ENCODE peak calls at places on chromosomes 5 and 9, in five cellular contexts. One of them, this sample, is unnamed.

GRCh38 chr9:121303456-121304451 is 35.8 kb downstream of the GSN start:
- DNase-seq in astrocyte of the spinal cord: no peak
- DNase-seq in CD4-positive, alpha-beta T cell: no peak
- DNase-seq in HT1080: no peak
- DNase-seq in activated CD4-positive, alpha-beta memory T cell treated with anti-CD3 and anti-CD28 coated beads, Interleukin-2, amount 10 ng/mL, durations not matched to agents 7 days and 5 days: no peak
- DNase-seq in this sample: no peak

GRCh38 chr5:108966910-108967309 is 219.2 kb downstream of the FER start:
- DNase-seq in astrocyte of the spinal cord: no peak
- DNase-seq in CD4-positive, alpha-beta T cell: no peak
- DNase-seq in HT1080: no peak
- DNase-seq in activated CD4-positive, alpha-beta memory T cell treated with anti-CD3 and anti-CD28 coated beads, Interleukin-2, amount 10 ng/mL, durations not matched to agents 7 days and 5 days: no peak
- DNase-seq in this sample: no peak

GRCh38 chr5:110053205-110053604 is 363.5 kb downstream of the MAN2A1 start:
- DNase-seq in astrocyte of the spinal cord: no peak
- DNase-seq in CD4-positive, alpha-beta T cell: no peak
- DNase-seq in HT1080: no peak
- DNase-seq in activated CD4-positive, alpha-beta memory T cell treated with anti-CD3 and anti-CD28 coated beads, Interleukin-2, amount 10 ng/mL, durations not matched to agents 7 days and 5 days: no peak
- DNase-seq in this sample: no peak

GRCh38 chr9:137347928-137348327 is 45.9 kb upstream of the NRARP start:
- DNase-seq in astrocyte of the spinal cord: no peak
- DNase-seq in CD4-positive, alpha-beta T cell: no peak
- DNase-seq in HT1080: no peak
- DNase-seq in activated CD4-positive, alpha-beta memory T cell treated with anti-CD3 and anti-CD28 coated beads, Interleukin-2, amount 10 ng/mL, durations not matched to agents 7 days and 5 days: no peak
- DNase-seq in this sample: no peak

GRCh38 chr9:134123764-134124128 is 12.1 kb upstream of the WDR5 start:
- DNase-seq in astrocyte of the spinal cord: no peak
- DNase-seq in CD4-positive, alpha-beta T cell: no peak
- DNase-seq in HT1080: no peak
- DNase-seq in activated CD4-positive, alpha-beta memory T cell treated with anti-CD3 and anti-CD28 coated beads, Interleukin-2, amount 10 ng/mL, durations not matched to agents 7 days and 5 days: no peak
- DNase-seq in this sample: no peak

GRCh38 chr5:87302061-87302460 is 34.4 kb downstream of the RASA1 start:
- DNase-seq in astrocyte of the spinal cord: peak; percentile 32
- DNase-seq in CD4-positive, alpha-beta T cell: no peak
- DNase-seq in HT1080: peak; percentile 30
- DNase-seq in activated CD4-positive, alpha-beta memory T cell treated with anti-CD3 and anti-CD28 coated beads, Interleukin-2, amount 10 ng/mL, durations not matched to agents 7 days and 5 days: no peak
- DNase-seq in this sample: no peak

GRCh38 chr9:385818-386398 is 171.2 kb downstream of the DOCK8 start:
- DNase-seq in astrocyte of the spinal cord: peak; percentile 62
- DNase-seq in CD4-positive, alpha-beta T cell: no peak
- DNase-seq in HT1080: peak; percentile 52
- DNase-seq in activated CD4-positive, alpha-beta memory T cell treated with anti-CD3 and anti-CD28 coated beads, Interleukin-2, amount 10 ng/mL, durations not matched to agents 7 days and 5 days: peak; percentile 20
- DNase-seq in this sample: no peak

GRCh38 chr9:74951725-74952151 is 974 bp downstream of the C9orf40 start:
- DNase-seq in astrocyte of the spinal cord: peak; percentile 23
- DNase-seq in CD4-positive, alpha-beta T cell: peak; percentile 14
- DNase-seq in HT1080: peak; percentile 39
- DNase-seq in activated CD4-positive, alpha-beta memory T cell treated with anti-CD3 and anti-CD28 coated beads, Interleukin-2, amount 10 ng/mL, durations not matched to agents 7 days and 5 days: peak; percentile 55
- DNase-seq in this sample: peak; percentile 14

GRCh38 chr9:128088253-128088945 is 20.4 kb downstream of the SLC25A25 start:
- DNase-seq in astrocyte of the spinal cord: no peak
- DNase-seq in CD4-positive, alpha-beta T cell: no peak
- DNase-seq in HT1080: no peak
- DNase-seq in activated CD4-positive, alpha-beta memory T cell treated with anti-CD3 and anti-CD28 coated beads, Interleukin-2, amount 10 ng/mL, durations not matched to agents 7 days and 5 days: no peak
- DNase-seq in this sample: no peak

GRCh38 chr9:119986205-119986604 is 593.8 kb downstream of the CDK5RAP2 start:
- DNase-seq in astrocyte of the spinal cord: no peak
- DNase-seq in CD4-positive, alpha-beta T cell: no peak
- DNase-seq in HT1080: no peak
- DNase-seq in activated CD4-positive, alpha-beta memory T cell treated with anti-CD3 and anti-CD28 coated beads, Interleukin-2, amount 10 ng/mL, durations not matched to agents 7 days and 5 days: no peak
- DNase-seq in this sample: no peak

GRCh38 chr5:64865662-64866061 is 96.9 kb downstream of the CWC27 start:
- DNase-seq in astrocyte of the spinal cord: no peak
- DNase-seq in CD4-positive, alpha-beta T cell: no peak
- DNase-seq in HT1080: no peak
- DNase-seq in activated CD4-positive, alpha-beta memory T cell treated with anti-CD3 and anti-CD28 coated beads, Interleukin-2, amount 10 ng/mL, durations not matched to agents 7 days and 5 days: no peak
- DNase-seq in this sample: no peak

This sample was measured in activated T-cell treated with anti-CD3 and anti-CD28 coated beads for 4 hours.